ENCODE peak calls at places on chromosomes 16 and 17, in seven cellular contexts. Q is PC-9; P is uterus; T is GM23248; H is breast epithelium; R is brain microvascular endothelial cell; Y is CD4-positive, alpha-beta memory T cell. V is an unnamed sample. For H3K36me3, the result is how much of the 10 kb centered on the place peaks cover.

GRCh38 chr17:2174471-2175293 is 119.8 kb downstream of the HIC1 start:
- DNase-seq in Q (no peak), P (peak), T (peak), H (no peak), R (peak), Y (no peak), V (peak)

GRCh38 chr17:75535119-75535537 is 9.6 kb downstream of the LLGL2 start:
- DNase-seq in Q (no peak), P (no peak), T (no peak), H (no peak), R (no peak), Y (peak), V (no peak)

GRCh38 chr17:66834919-66835454 is at the start of gene CACNG5:
- DNase-seq in Q (no peak), P (no peak), T (no peak), H (no peak), R (no peak), Y (no peak), V (peak)

GRCh38 chr17:79845601-79845949 is 6.3 kb upstream of the CBX4 start:
- DNase-seq in Q (no peak), P (no peak), T (peak), H (no peak), R (no peak), Y (no peak), V (peak)

GRCh38 chr17:30218689-30219266 is 16.7 kb downstream of the SLC6A4 start:
- DNase-seq in Q (no peak), P (no peak), T (no peak), H (no peak), R (no peak), Y (no peak), V (no peak)

GRCh38 chr16:4402439-4403132 is 13.8 kb downstream of the CORO7 start:
- DNase-seq in Q (no peak), P (peak), T (peak), H (peak), R (peak), Y (peak), V (peak)

GRCh38 chr17:1026599-1026975 is 29.7 kb downstream of the TIMM22 start:
- DNase-seq in Q (no peak), P (no peak), T (no peak), H (no peak), R (no peak), Y (no peak), V (no peak)

GRCh38 chr16:89322381-89323119 is 105.0 kb downstream of the ZNF778 start:
- DNase-seq in Q (peak), P (peak), T (peak), H (no peak), R (no peak), Y (no peak), V (no peak)

GRCh38 chr17:45341389-45342158 is 24.8 kb upstream of the MAP3K14 start:
- DNase-seq in Q (peak), P (peak), T (peak), H (peak), R (peak), Y (no peak), V (peak)

GRCh38 chr16:67666032-67666537 is 465 bp downstream of the ENKD1 start:
- DNase-seq in Q (peak), P (no peak), T (peak), H (no peak), R (no peak), Y (no peak), V (no peak)

GRCh38 chr16:11976850-11977205 is 294 bp downstream of the SNX29 start:
- DNase-seq in Q (no peak), P (no peak), T (no peak), H (no peak), R (no peak), Y (no peak), V (no peak)

GRCh38 chr17:14211778-14212177 is 24.9 kb downstream of the CDRT15 start:
- DNase-seq in Q (no peak), P (no peak), T (no peak), H (no peak), R (no peak), Y (no peak), V (peak)

GRCh38 chr16:87358250-87358649 is 25.3 kb downstream of the FBXO31 start:
- DNase-seq in Q (no peak), P (no peak), T (no peak), H (no peak), R (no peak), Y (no peak), V (no peak)

GRCh38 chr16:75996491-75996890 is 270.2 kb upstream of the CPHXL start:
- DNase-seq in Q (no peak), P (no peak), T (no peak), H (no peak), R (no peak), Y (no peak), V (no peak)

GRCh38 chr17:75812096-75813001 is 27.7 kb downstream of the UNK start:
- DNase-seq in Q (no peak), P (no peak), T (no peak), H (peak), R (no peak), Y (no peak), V (no peak)

GRCh38 chr17:37045271-37045946 is 96.7 kb downstream of the AATF start:
- DNase-seq in Q (no peak), P (no peak), T (no peak), H (no peak), R (no peak), Y (no peak), V (no peak)

GRCh38 chr16:89572478-89573205 is 2.9 kb upstream of the CPNE7 start:
- DNase-seq in Q (peak), P (no peak), T (no peak), H (no peak), R (no peak), Y (no peak), V (no peak)

GRCh38 chr16:31477220-31478216 is 5.4 kb upstream of the SLC5A2 start:
- DNase-seq in Q (peak), P (no peak), T (no peak), H (peak), R (no peak), Y (no peak), V (peak)

GRCh38 chr17:75270218-75270965 is 639 bp downstream of the MIF4GD start:
- DNase-seq in Q (peak), P (peak), T (peak), H (peak), R (peak), Y (no peak), V (peak)

GRCh38 chr17:82918508-82918907 is 78.7 kb upstream of the ZNF750 start:
- DNase-seq in Q (no peak), P (no peak), T (no peak), H (no peak), R (no peak), Y (no peak), V (no peak)

GRCh38 chr17:81427446-81428120 is 32.3 kb downstream of the BAHCC1 start:
- DNase-seq in Q (no peak), P (no peak), T (no peak), H (no peak), R (no peak), Y (peak), V (no peak)

GRCh38 chr17:82645516-82645915 is 2.7 kb downstream of the WDR45B start:
- DNase-seq in Q (no peak), P (no peak), T (peak), H (no peak), R (no peak), Y (no peak), V (no peak)

GRCh38 chr17:35028531-35029262 is 34.8 kb downstream of the RFFL start:
- DNase-seq in Q (peak), P (no peak), T (peak), H (no peak), R (no peak), Y (no peak), V (no peak)

GRCh38 chr17:75142236-75142971 is 10.9 kb upstream of the NT5C start:
- DNase-seq in Q (no peak), P (no peak), T (no peak), H (no peak), R (no peak), Y (no peak), V (no peak)

GRCh38 chr16:66278111-66278531 is 88.4 kb upstream of the CDH5 start:
- DNase-seq in Q (peak), P (no peak), T (no peak), H (no peak), R (no peak), Y (no peak), V (no peak)

GRCh38 chr17:488993-489757 is 136.6 kb upstream of the RPH3AL start:
- DNase-seq in Q (no peak), P (no peak), T (peak), H (no peak), R (no peak), Y (peak), V (no peak)

GRCh38 chr16:4940719-4941118 is 3.8 kb upstream of the PPL start:
- DNase-seq in Q (peak), P (no peak), T (no peak), H (no peak), R (no peak), Y (no peak), V (no peak)

GRCh38 chr17:32452281-32452680 is 8.0 kb downstream of the PSMD11 start:
- DNase-seq in Q (no peak), P (no peak), T (no peak), H (no peak), R (no peak), Y (no peak), V (no peak)

GRCh38 chr17:35898283-35899070 is 18.3 kb upstream of the CCL5 start:
- DNase-seq in Q (no peak), P (no peak), T (no peak), H (no peak), R (no peak), Y (no peak), V (peak)

GRCh38 chr17:65593092-65593869 is 31.8 kb upstream of the AXIN2 start:
- DNase-seq in Q (no peak), P (no peak), T (no peak), H (no peak), R (no peak), Y (no peak), V (no peak)

GRCh38 chr17:78883533-78884131 is 19.4 kb downstream of the CEP295NL start:
- DNase-seq in Q (peak), P (peak), T (peak), H (peak), R (peak), Y (no peak), V (peak)

GRCh38 chr17:50047488-50048126 is 8.3 kb upstream of the ITGA3 start:
- DNase-seq in Q (peak), P (no peak), T (peak), H (no peak), R (peak), Y (no peak), V (no peak)

GRCh38 chr16:57818377-57819055 is 16.2 kb upstream of the KIFC3 start:
- DNase-seq in Q (peak), P (no peak), T (no peak), H (no peak), R (no peak), Y (no peak), V (no peak)

GRCh38 chr17:10756604-10757003 is 26.8 kb upstream of the TMEM220 start:
- DNase-seq in Q (no peak), P (no peak), T (no peak), H (no peak), R (no peak), Y (no peak), V (no peak)

GRCh38 chr17:21539146-21539545 is 153.2 kb upstream of the KCNJ18 start:
- DNase-seq in Q (peak), P (no peak), T (peak), H (no peak), R (no peak), Y (no peak), V (no peak)

GRCh38 chr17:31787857-31788570 is 71.0 kb downstream of the COPRS start:
- DNase-seq in Q (peak), P (peak), T (peak), H (no peak), R (peak), Y (no peak), V (no peak)

GRCh38 chr17:72879877-72880276 is 212.6 kb downstream of the SLC39A11 start:
- DNase-seq in Q (no peak), P (no peak), T (no peak), H (no peak), R (no peak), Y (no peak), V (no peak)
- H3K36me3 ChIP-seq in Q (under half), P (under half), T (under half), H (under half), R (under half), Y (under half), V (under half)

GRCh38 chr17:4004517-4005295 is 40.5 kb upstream of the ATP2A3 start:
- DNase-seq in Q (no peak), P (no peak), T (peak), H (no peak), R (no peak), Y (peak), V (peak)
- H3K27ac ChIP-seq in Q (no peak), P (no peak), T (no peak), H (no peak), R (no peak), Y (no peak), V (no peak)

GRCh38 chr17:53316988-53317387 is 505.7 kb upstream of the KIF2B start:
- DNase-seq in Q (no peak), P (no peak), T (no peak), H (no peak), R (no peak), Y (no peak), V (no peak)

GRCh38 chr17:53316073-53316472 is 506.7 kb upstream of the KIF2B start:
- DNase-seq in Q (no peak), P (no peak), T (no peak), H (no peak), R (no peak), Y (no peak), V (no peak)

DNA sequence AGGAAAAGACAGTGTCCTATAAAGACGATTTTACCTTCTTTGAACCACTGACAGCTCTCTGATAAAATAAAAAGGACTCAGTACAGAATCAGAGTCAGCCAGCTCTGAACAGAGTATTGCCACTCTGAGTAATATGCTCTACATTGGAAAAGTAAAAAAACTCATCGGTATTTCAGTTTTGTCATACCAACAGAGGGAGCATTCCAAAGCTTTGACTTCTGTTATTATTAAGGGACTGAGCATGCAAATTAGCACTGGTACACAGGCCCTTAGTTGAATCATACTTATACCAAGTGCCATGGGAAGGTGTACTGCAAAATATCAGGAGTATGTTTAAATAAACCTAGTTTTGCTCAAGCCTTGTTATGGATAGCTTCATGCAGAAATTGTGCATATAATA is 509.0 kb upstream of the KIF2B start:
- DNase-seq in Q (no peak), P (no peak), T (peak), H (no peak), R (peak), Y (no peak), V (no peak)
- H3K4me3 ChIP-seq in Q (no peak), P (no peak), T (no peak), H (no peak), R (no peak), Y (no peak), V (no peak)

DNA sequence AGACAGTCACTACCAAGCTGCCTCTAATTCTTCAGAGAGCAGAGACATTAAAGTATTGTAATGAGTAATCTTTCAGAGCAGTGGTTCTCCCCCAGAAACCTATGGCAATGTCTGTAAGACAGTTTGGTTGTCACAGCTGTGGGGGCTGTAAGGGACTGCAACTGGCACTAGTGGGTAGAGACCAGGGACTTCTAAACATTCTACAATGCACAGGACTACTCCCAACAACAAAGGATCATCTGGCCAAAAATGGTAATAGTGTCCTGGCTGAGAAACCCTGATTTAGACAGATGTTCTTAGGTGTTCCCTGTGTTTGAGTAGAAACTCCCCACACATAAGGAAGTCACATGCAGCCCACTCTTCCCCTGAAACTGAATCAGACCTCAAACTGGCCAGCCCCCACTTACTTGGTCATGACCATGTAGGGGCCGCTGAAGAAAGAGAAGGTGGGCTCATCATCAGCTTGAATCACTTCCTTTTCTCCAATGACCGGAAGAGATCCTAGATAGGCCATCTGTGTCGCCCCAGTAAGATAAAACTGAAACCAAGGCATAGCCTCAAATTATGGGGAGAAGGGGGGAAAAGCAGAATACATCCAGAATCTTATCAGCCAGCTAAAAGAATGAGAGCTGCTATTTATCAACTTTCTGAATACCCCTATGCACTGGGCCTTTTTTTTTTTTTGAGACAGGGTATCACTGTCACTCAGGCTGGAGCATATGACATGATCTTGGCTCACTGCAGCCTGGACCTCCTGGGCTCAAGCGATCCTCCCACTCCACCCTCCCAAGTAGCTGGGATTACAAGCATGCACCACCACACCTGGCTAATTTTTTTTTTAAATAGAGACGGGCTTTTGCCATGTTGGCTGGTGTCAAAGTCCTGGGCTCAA is 75.8 kb downstream of the TEX14 start:
- DNase-seq in Q (no peak), P (no peak), T (no peak), H (no peak), R (no peak), Y (no peak), V (no peak)
- H3K36me3 ChIP-seq in Q (under half), P (under half), T (under half), H (under half), R (under half), Y (under half), V (under half)

DNA sequence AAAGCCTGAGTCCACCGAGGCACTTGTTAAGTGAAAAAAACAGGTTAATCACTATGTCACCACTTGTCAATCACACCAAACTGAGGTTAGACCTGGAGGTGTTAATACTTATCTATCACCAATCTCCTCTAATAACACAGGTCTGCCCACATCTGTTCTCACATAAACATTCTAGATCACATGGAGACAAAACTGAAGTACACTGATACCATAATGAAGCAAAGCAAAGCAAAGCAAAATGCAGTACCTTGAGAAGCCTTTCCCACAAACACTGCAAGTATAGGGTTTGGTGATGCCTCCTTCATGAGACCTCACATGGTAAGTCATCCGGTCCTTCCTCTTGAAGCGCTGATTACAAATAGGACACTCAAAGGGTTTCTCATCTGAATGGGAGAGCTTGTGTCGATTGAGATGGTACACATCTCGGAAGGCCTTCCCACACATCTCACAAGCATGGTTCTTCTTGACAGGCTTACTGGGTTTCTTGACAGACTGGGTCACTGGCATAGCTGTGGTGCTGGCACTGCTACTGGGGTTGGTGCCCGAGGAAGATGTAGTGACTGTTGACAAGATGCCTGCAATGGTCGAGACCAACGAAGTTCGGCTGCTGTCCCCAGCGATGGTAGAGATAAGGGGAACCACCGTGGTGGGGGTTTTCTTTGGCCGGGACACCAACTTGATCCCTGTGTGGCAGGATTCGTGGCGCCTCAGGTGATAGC is 5.4 kb downstream of the VEZF1 start:
- DNase-seq in Q (peak), P (no peak), T (no peak), H (no peak), R (no peak), Y (no peak), V (no peak)
- H3K27ac ChIP-seq in Q (no peak), P (no peak), T (no peak), H (no peak), R (no peak), Y (no peak), V (no peak)

V was measured in testis.